ENCODE peak calls at places on chromosomes 16 and 17, in five cellular contexts. I is body of pancreas, C is endothelial cell of umbilical vein, X is Calu3, B is spleen. W is an unnamed sample.

GRCh38 chr16:2456551-2457153 is 3.3 kb upstream of the TEDC2 start:
- DNase-seq in C (no peak), B (no peak), I (no peak), X (no peak), W (no peak)

GRCh38 chr17:39916918-39917317 is 1.5 kb downstream of the GSDMB start:
- DNase-seq in C (no peak), B (no peak), I (no peak), X (peak), W (no peak)

GRCh38 chr16:73217654-73218053 is 169.7 kb upstream of the ZFHX3 start:
- DNase-seq in B (no peak), I (no peak), X (no peak), C (no peak), W (no peak)

GRCh38 chr16:72985148-72985882 is 62.6 kb downstream of the ZFHX3 start:
- DNase-seq in B (no peak), C (no peak), X (no peak), I (no peak), W (no peak)

GRCh38 chr17:81684442-81684911 is 666 bp downstream of the HGS start:
- DNase-seq in I (no peak), X (no peak), B (no peak), C (peak), W (no peak)

GRCh38 chr16:65725156-65725845 is 603.4 kb upstream of the CDH11 start:
- DNase-seq in I (no peak), B (no peak), C (peak), X (no peak), W (no peak)

GRCh38 chr17:64291268-64291851 is 28.3 kb upstream of the TEX2 start:
- DNase-seq in X (peak), I (no peak), B (no peak), C (no peak), W (no peak)

GRCh38 chr16:67666032-67666537 is 465 bp downstream of the ENKD1 start:
- DNase-seq in B (peak), X (peak), C (peak), I (peak), W (no peak)

GRCh38 chr16:88773812-88774291 is 11.2 kb downstream of the PIEZO1 start:
- DNase-seq in I (peak), X (peak), B (no peak), C (peak), W (no peak)

GRCh38 chr17:17737938-17738894 is 57.0 kb downstream of the RAI1 start:
- DNase-seq in I (peak), C (no peak), B (no peak), X (peak), W (no peak)

GRCh38 chr16:68362952-68363846 is 52.4 kb downstream of the PRMT7 start:
- DNase-seq in B (no peak), C (no peak), I (no peak), X (no peak), W (no peak)

GRCh38 chr17:71055128-71055527 is 885.8 kb downstream of the KCNJ2 start:
- DNase-seq in I (no peak), X (no peak), C (no peak), B (no peak), W (no peak)

GRCh38 chr16:525520-526180 is 1.9 kb upstream of the CAPN15 start:
- DNase-seq in I (peak), B (no peak), X (peak), C (peak), W (peak)

GRCh38 chr17:7083592-7083991 is 3.5 kb upstream of the CLEC10A start:
- DNase-seq in I (no peak), C (peak), B (no peak), X (no peak), W (no peak)

GRCh38 chr16:72921620-72922019 is 126.3 kb downstream of the ZFHX3 start:
- DNase-seq in B (peak), X (no peak), C (no peak), I (peak), W (no peak)

GRCh38 chr17:44001461-44001920 is 2.9 kb upstream of the NAGS start:
- DNase-seq in I (no peak), C (no peak), B (no peak), X (no peak), W (no peak)

GRCh38 chr17:67105213-67105612 is 60.9 kb downstream of the CACNG1 start:
- DNase-seq in C (no peak), X (no peak), B (no peak), I (no peak), W (no peak)

GRCh38 chr17:62300697-62301096 is 79.7 kb upstream of the EFCAB3 start:
- DNase-seq in C (no peak), I (no peak), B (no peak), X (no peak), W (no peak)

GRCh38 chr16:88926374-88926990 is 50.5 kb downstream of the CBFA2T3 start:
- DNase-seq in X (peak), B (no peak), C (no peak), I (no peak), W (no peak)

GRCh38 chr17:66644311-66644710 is 190.6 kb upstream of the CACNG5 start:
- DNase-seq in C (no peak), I (no peak), X (no peak), B (no peak), W (no peak)

GRCh38 chr17:38918129-38918913 is 7.1 kb upstream of the LASP1NB start:
- DNase-seq in B (no peak), C (no peak), I (no peak), X (no peak), W (no peak)

GRCh38 chr17:75753514-75754377 is 11.2 kb downstream of the GALK1 start:
- DNase-seq in I (peak), B (peak), X (no peak), C (no peak), W (peak)
- TF ChIP-seq CTCF in I (peak), B (peak), X (no peak), C (peak), W (peak)

GRCh38 chr16:79264237-79265104 is 336.1 kb downstream of the MAF start:
- DNase-seq in B (no peak), X (no peak), I (no peak), C (no peak), W (no peak)

GRCh38 chr16:79261944-79262552 is 338.5 kb downstream of the MAF start:
- DNase-seq in X (no peak), I (no peak), B (no peak), C (no peak), W (no peak)

GRCh38 chr16:79265701-79266100 is 334.8 kb downstream of the MAF start:
- DNase-seq in I (no peak), C (no peak), B (no peak), X (no peak), W (no peak)

GRCh38 chr16:79257958-79258490 is 342.5 kb downstream of the MAF start:
- DNase-seq in B (no peak), C (no peak), I (no peak), X (no peak), W (no peak)

DNA sequence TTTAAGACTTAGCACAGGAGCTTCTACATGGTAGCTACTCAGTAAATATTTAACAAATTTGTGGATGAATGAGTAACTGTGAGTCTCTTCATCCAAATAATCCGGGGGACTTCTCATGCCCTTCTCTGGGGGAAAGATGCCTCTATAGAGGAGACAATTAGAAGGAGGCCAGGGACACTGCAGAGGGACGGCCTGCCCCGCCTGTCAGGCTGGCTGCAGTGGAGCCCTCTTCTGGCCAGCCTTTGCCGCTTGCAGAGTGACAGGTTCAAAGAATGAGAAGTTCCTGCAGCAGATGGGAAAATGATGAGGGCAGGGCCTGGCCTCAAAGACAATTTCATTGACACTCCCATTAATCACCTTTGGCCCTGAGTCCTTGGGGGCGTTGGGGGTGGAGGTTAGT is 339.1 kb downstream of the MAF start:
- DNase-seq in I (no peak), B (peak), C (no peak), X (peak), W (no peak)
- TF ChIP-seq CTCF in I (peak), B (peak), C (no peak), X (no peak), W (peak)

GRCh38 chr17:79435962-79436361 is 174.9 kb downstream of the RBFOX3 start:
- DNase-seq in C (no peak), I (no peak), X (no peak), B (no peak), W (no peak)

GRCh38 chr17:79439493-79439892 is 171.4 kb downstream of the RBFOX3 start:
- DNase-seq in B (no peak), C (no peak), X (no peak), I (no peak), W (no peak)

GRCh38 chr17:79438936-79439335 is 171.9 kb downstream of the RBFOX3 start:
- DNase-seq in C (no peak), I (no peak), X (no peak), B (no peak), W (no peak)

GRCh38 chr17:79437081-79437480 is 173.8 kb downstream of the RBFOX3 start:
- DNase-seq in X (no peak), B (no peak), I (no peak), C (no peak), W (no peak)

DNA sequence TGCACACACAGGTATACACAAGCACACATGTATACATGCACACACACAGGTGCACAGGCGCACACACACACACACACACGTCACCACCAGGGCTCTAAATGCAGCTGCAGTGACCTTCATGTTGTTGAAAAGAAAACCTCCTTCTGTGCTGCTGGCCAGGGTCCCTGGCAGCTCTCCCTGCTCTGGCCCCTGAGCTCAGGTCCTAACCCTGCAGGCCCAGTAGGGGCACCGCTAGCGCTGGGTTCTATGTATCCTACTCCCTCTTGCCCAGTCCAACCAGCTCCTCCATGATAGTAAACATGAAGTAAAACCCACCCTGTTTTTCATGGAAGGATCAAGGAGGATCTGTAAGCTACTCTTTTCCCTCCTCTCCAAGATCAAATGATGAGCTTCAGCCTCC is 172.8 kb downstream of the RBFOX3 start:
- DNase-seq in C (no peak), B (no peak), I (no peak), X (no peak), W (no peak)
- TF ChIP-seq CTCF in C (no peak), B (no peak), I (no peak), X (no peak), W (no peak)

GRCh38 chr16:23302045-23302956 is at the start of gene SCNN1B:
- DNase-seq in C (no peak), I (peak), X (peak), B (no peak), W (peak)
- TF ChIP-seq CTCF in C (no peak), I (no peak), X (no peak), B (no peak), W (no peak)

DNA sequence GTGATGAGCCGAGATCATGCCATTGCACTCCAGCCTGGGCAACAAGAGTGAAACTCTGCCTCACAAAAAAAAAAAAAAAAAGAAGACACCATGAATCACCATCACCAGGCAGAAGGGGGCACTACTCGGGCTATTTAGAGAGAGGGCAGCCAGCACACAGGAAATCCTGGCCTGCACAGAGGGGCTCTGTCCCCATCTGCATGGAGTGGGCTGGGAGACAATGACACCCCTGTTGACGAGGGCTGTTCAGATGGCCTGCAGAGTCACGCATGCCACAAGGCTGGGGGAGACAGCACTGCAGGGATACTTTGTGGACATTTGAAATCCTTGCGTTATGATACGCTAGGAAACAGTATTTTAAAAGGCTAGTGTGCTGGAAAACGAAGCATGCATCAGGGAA is 48.3 kb downstream of the CUEDC1 start:
- DNase-seq in X (no peak), I (no peak), B (no peak), C (no peak), W (no peak)
- TF ChIP-seq CTCF in X (no peak), I (no peak), B (no peak), C (no peak), W (no peak)

W was measured in GM13976.